ENCODE peak calls at places on chromosomes 16 and 17, in seven cellular contexts. T is Calu3, U is choroid plexus epithelial cell, N is GM13976, J is ascending aorta, Q is fibroblast of lung, X is left ventricle myocardium inferior. A is an unnamed sample.

GRCh38 chr16:30876867-30877266 is 17.0 kb downstream of the BCL7C start:
- DNase-seq in N (no peak), U (no peak), T (no peak), Q (no peak), X (no peak), J (no peak), A (no peak)

GRCh38 chr16:79437764-79438728 is 162.5 kb downstream of the MAF start:
- DNase-seq in J (no peak), T (peak), N (no peak), U (peak), X (peak), Q (no peak), A (no peak)

GRCh38 chr16:27431773-27432599 is 30.0 kb downstream of the IL21R start:
- DNase-seq in J (no peak), U (peak), Q (no peak), X (no peak), T (no peak), N (peak), A (no peak)

GRCh38 chr17:11836508-11836907 is 160.8 kb downstream of the ZNF18 start:
- DNase-seq in X (no peak), N (no peak), Q (no peak), U (no peak), T (no peak), J (no peak), A (no peak)

GRCh38 chr16:2054543-2055245 is 6.9 kb downstream of the TSC2 start:
- DNase-seq in J (no peak), N (no peak), U (no peak), T (peak), Q (no peak), X (no peak), A (no peak)

GRCh38 chr17:38669520-38669919 is 5.2 kb downstream of the EPOP start:
- DNase-seq in T (no peak), J (no peak), X (no peak), N (no peak), Q (no peak), U (no peak), A (no peak)

GRCh38 chr17:6831662-6832263 is at the start of gene TEKT1:
- DNase-seq in U (peak), Q (peak), T (peak), N (peak), X (peak), J (peak), A (peak)

GRCh38 chr17:49968380-49969133 is 433 bp upstream of the DLX4 start:
- DNase-seq in Q (peak), J (no peak), X (peak), U (peak), N (peak), T (peak), A (peak)

GRCh38 chr16:86044881-86045600 is 146.1 kb downstream of the IRF8 start:
- DNase-seq in X (no peak), T (no peak), J (no peak), N (no peak), Q (no peak), U (no peak), A (no peak)

GRCh38 chr17:58308985-58309917 is 19.3 kb downstream of the TSPOAP1 start:
- DNase-seq in J (no peak), Q (no peak), U (no peak), N (peak), T (no peak), X (no peak), A (no peak)

GRCh38 chr16:1990336-1991134 is 765 bp downstream of the SYNGR3 start:
- DNase-seq in J (no peak), U (no peak), T (peak), N (peak), Q (no peak), X (no peak), A (peak)

GRCh38 chr17:17553217-17554195 is 38.0 kb downstream of the PEMT start:
- DNase-seq in U (no peak), X (peak), T (no peak), Q (no peak), J (no peak), N (no peak), A (no peak)

GRCh38 chr17:81843713-81844326 is 9.0 kb upstream of the PPP1R27 start:
- DNase-seq in U (no peak), T (no peak), Q (no peak), X (no peak), N (no peak), J (no peak), A (no peak)

GRCh38 chr17:7992516-7992915 is 9.9 kb upstream of the GUCY2D start:
- DNase-seq in X (no peak), J (no peak), Q (no peak), N (no peak), U (peak), T (no peak), A (no peak)

GRCh38 chr17:57370051-57370581 is 113.8 kb downstream of the MSI2 start:
- DNase-seq in N (no peak), J (no peak), T (peak), Q (peak), U (peak), X (no peak), A (no peak)

GRCh38 chr16:4465977-4466779 is 8.2 kb downstream of the NMRAL1 start:
- DNase-seq in Q (no peak), J (no peak), U (no peak), N (no peak), T (no peak), X (peak), A (no peak)

GRCh38 chr16:78490847-78491246 is 391.4 kb downstream of the WWOX start:
- DNase-seq in J (peak), T (no peak), X (no peak), N (no peak), U (no peak), Q (no peak), A (no peak)

GRCh38 chr17:43171761-43172487 is 910 bp downstream of the NBR1 start:
- DNase-seq in U (peak), X (no peak), J (no peak), T (peak), N (no peak), Q (peak), A (no peak)

GRCh38 chr16:84647830-84648594 is at the start of gene KLHL36:
- DNase-seq in N (peak), X (peak), J (no peak), T (peak), U (peak), Q (peak), A (peak)

GRCh38 chr17:70604854-70605253 is 435.5 kb downstream of the KCNJ2 start:
- DNase-seq in U (no peak), J (no peak), X (no peak), Q (no peak), N (no peak), T (no peak), A (no peak)
- TF ChIP-seq CTCF in U (no peak), J (no peak), X (no peak), Q (no peak), N (no peak), T (no peak), A (no peak)

GRCh38 chr17:36544049-36544319 is 735 bp upstream of the GGNBP2 start:
- DNase-seq in Q (no peak), J (no peak), T (no peak), U (no peak), X (peak), N (peak), A (peak)
- TF ChIP-seq CTCF in Q (peak), J (no peak), T (no peak), U (peak), X (peak), N (no peak), A (no peak)

GRCh38 chr17:4594406-4595349 is 10.3 kb downstream of the SMTNL2 start:
- DNase-seq in X (no peak), N (peak), U (no peak), J (no peak), Q (no peak), T (peak), A (peak)
- TF ChIP-seq CTCF in X (peak), N (peak), U (peak), J (no peak), Q (peak), T (no peak), A (peak)

DNA sequence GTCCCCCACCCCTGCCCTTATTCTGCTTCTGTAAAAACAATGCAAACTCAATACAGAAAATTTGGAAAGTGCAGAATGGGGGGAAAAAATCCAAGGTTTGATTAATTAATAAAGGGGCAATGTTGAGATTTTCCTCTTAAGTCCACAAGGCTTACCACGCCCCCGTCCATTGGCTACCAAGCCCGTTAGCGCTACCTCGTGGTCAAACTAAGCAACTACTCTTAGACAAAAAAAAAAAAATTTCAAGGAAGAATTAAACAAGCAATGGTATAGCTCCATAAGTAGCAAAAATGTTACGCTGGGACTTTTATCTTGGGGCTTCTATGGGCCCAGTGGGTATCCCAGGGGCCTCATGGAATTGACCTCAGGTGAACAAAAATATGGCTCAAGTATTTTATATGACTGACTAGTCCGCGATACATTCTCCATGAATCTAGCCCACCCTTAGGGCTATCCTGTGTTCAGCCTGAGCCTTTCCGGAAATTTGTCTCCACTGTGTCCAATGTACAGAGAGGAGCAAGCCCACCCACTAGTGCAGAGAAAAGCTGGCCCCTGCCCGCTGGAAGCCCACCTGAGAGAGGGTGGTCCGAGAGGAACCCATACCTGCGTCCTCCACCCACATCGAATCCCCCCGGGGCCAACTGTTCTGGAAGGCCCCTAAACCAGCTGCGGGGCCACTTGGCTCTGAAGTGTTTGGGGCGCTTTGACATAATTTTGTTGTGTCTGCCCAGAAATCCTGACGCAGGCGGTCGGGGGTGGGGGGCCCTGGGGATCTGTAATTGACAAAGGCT is 19.1 kb upstream of the TEX2 start:
- DNase-seq in U (peak), N (peak), Q (peak), X (peak), J (no peak), T (peak), A (peak)
- TF ChIP-seq CTCF in U (peak), N (peak), Q (peak), X (peak), J (peak), T (no peak), A (peak)

DNA sequence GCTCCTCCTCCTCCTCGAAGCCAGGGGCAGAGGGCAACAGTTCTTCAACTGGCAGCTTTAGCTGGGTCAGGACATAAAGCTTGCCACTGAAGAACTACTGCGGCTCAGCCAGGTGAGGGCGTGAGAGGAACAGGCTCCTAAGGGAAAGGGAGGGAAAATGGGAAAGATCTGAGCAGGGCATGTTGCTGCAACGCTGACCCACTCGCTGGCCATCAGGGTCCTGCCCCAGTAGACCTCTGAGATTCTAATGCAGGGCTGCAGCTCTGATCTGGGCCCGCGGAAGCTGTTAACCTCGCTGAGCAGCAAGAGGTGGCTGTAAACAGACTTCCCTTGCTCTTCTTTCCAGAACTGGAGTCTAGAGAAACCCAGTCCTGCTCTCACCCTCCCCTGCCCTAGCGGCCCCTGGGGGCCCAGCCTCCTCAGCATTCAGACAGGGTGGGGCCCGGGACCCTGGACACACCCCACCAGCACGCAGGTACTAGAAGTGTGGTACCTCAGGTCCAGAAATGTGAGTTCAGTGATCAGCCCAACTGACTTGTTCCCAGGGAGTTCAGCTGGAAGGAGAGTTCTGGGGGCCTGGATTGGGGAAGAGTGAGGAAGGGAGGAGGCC is 3.8 kb upstream of the TLCD2 start:
- DNase-seq in J (no peak), N (no peak), U (peak), T (peak), X (no peak), Q (peak), A (no peak)
- TF ChIP-seq CTCF in J (no peak), N (peak), U (peak), T (peak), X (peak), Q (peak), A (no peak)

DNA sequence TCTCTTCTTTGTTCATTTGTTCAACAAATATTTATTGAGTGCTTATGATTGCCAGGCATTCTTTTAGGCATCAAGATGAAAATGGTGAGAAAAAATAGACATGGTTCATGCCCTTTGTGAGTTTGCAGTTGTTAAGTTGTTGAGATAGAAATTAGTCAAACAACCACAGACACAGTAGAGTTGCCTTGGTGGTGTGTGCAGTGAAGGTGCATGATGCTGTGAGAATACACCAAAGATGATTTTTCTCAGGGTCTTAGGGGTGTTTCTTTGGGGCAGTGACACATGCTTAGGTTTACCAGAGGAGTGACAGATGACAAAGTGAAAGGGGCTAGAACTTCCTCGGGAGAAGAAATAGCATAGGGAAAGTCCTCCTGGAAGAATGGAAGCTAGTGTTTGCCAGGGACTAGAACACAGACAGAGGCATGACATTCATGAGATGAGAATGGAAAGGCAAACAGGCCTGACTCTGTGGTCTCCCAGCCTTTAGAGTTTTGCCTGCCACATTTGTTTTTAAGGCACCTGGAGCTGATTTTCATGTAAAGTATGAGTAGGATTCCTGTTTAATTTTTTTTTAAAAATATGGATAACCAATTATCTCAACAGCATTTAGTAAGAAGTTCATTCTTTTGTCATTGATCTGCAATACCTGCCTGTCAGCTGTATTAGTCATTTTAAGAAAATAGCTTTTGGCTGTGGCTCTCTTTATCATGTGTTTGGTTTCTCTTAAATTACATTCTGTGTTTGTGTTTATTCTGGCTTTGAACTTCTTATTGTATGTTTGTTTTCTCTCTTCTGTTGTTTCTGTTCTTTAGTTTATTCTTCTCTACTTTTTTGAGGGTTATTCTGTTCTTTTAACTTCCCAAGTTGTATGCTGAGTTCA is 36.6 kb downstream of the CYLD start:
- DNase-seq in N (no peak), T (no peak), Q (no peak), J (no peak), X (no peak), U (no peak), A (no peak)
- TF ChIP-seq CTCF in N (no peak), T (no peak), Q (no peak), J (no peak), X (no peak), U (no peak), A (no peak)

DNA sequence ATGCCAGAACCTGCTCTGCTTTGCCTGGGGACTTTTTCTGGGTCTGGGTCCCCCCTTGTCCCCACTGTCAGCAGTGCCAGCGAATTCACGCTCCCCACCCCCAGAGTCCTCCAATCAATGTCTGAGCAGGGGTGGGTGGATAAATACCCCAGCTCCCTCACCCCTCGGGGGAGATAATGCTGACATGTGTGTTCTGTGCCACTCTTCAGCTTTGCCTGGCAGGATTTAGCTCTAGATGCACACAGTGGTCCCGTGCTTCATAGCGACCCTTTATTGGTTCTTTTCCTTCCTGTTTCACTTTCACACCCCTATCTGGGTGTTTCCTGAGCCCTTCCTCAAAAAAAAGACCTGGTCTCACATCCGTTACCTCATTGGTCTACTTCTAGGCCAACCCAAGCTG is 277.0 kb downstream of the NPIPA8 start:
- DNase-seq in N (no peak), J (no peak), T (no peak), U (no peak), Q (no peak), X (no peak), A (no peak)
- TF ChIP-seq CTCF in N (no peak), J (no peak), T (no peak), U (no peak), Q (no peak), X (no peak), A (no peak)

GRCh38 chr17:31061678-31062077 is 33.1 kb upstream of the NF1 start:
- DNase-seq in U (no peak), J (no peak), X (no peak), N (no peak), Q (no peak), T (no peak), A (no peak)
- TF ChIP-seq CTCF in U (peak), J (no peak), X (no peak), N (no peak), Q (no peak), T (no peak), A (no peak)

GRCh38 chr17:83186751-83187421 is 107.5 kb downstream of the METRNL start:
- DNase-seq in X (no peak), U (no peak), T (no peak), Q (no peak), N (no peak), J (peak), A (no peak)

GRCh38 chr17:83189013-83189672 is 109.7 kb downstream of the METRNL start:
- DNase-seq in T (no peak), X (no peak), U (no peak), Q (no peak), N (no peak), J (no peak), A (no peak)

GRCh38 chr17:83186226-83186625 is 106.8 kb downstream of the METRNL start:
- DNase-seq in Q (no peak), X (no peak), T (no peak), U (no peak), N (no peak), J (no peak), A (no peak)

GRCh38 chr17:83189673-83190385 is 110.4 kb downstream of the METRNL start:
- DNase-seq in J (no peak), N (no peak), T (no peak), Q (peak), X (peak), U (peak), A (no peak)

DNA sequence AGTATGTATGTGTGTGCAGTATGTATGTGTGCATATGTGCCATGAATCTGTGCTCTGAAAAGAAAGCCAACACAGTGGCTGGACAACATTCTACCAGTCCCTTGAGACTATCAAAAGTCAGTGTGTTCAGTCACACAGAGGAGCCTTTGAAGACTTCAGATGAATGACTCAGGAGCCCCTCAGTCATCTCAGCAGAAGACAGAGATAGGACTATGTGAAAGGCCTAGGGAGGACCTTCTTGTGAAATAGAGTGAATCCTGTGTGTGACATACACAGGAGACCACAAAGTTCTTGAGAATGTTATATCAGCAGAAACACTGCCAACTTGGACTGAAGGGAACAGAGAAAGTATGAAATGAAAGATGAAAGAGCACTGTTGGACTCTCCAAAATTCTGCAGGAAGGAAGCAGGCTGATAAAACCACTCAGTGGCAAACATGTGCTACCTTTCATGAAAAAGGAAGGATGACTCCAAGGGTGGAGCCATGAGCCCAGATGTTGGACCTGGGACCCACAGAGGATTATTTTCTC is 108.4 kb downstream of the METRNL start:
- DNase-seq in T (no peak), X (no peak), Q (no peak), U (no peak), J (no peak), N (no peak), A (no peak)
- TF ChIP-seq CTCF in T (no peak), X (no peak), Q (no peak), U (no peak), J (no peak), N (no peak), A (no peak)

DNA sequence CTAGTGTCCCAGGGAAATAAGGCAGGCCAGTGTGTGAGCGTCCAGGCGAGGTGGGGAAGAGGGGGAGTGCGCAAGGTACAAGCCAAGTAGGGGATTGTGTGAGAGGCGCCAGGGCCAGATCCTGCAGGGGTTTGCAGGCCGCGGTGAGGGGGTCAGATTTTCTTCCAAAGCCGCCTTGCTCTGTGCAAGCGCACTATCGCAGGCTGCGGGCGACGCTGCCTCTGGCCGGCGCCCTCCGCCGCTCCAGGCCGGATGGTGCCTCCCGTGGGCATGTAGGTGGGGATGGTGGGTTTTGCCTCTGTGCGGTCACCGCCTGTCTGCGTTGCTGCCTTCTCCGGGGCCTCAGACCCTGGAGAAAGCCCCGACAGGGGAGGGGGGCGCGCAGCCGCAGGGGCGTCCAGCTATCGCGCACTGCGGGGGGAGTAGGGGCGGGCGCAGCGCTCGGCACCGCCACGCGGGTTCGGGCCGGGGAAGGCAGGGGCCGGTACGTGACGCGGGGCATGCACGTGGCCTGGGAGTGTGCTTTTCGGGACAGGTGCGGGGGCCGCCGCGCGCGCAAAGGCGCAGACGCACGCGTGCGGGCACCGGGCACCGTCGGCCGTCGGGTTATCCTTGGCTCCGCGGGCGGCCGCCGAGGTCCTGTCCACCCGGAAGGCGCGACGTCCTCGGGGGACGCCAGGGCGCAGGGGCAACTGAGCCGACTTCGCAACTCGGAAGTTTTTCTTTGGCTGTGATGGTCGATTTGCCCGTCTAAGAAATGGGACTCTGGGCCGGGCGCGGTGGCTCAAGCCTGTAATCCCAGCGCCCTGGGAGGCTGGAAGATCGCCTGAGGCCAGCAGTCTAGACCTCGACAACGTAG is 1.1 kb upstream of the HAPSTR1 start:
- DNase-seq in N (peak), Q (no peak), U (no peak), T (peak), J (no peak), X (peak), A (peak)
- TF ChIP-seq CTCF in N (no peak), Q (no peak), U (no peak), T (no peak), J (no peak), X (no peak), A (no peak)